ENCODE peak calls at places on chromosomes 7 and 10, in four cellular contexts. V is transverse colon, S is A549, X is right lobe of liver. J is an unnamed sample.

GRCh38 chr10:131178521-131178920 is 133.0 kb downstream of the TCERG1L start:
- DNase-seq in V (no peak), S (no peak), X (no peak), J (peak)

GRCh38 chr10:24822557-24822956 is 98.9 kb upstream of the ARHGAP21 start:
- DNase-seq in V (no peak), S (no peak), X (no peak), J (no peak)

GRCh38 chr10:21355591-21356011 is 169.9 kb downstream of the SKIDA1 start:
- DNase-seq in V (no peak), S (no peak), X (no peak), J (no peak)

GRCh38 chr7:33982425-33982786 is 77.1 kb downstream of the BMPER start:
- DNase-seq in V (no peak), S (peak), X (no peak), J (peak)

GRCh38 chr7:29607889-29608288 is 44.3 kb downstream of the PRR15 start:
- DNase-seq in V (no peak), S (peak), X (no peak), J (no peak)

GRCh38 chr10:17980796-17981195 is 29.1 kb downstream of the SLC39A12 start:
- DNase-seq in V (no peak), S (no peak), X (no peak), J (no peak)

GRCh38 chr7:18558503-18558902 is 63.0 kb downstream of the HDAC9 start:
- DNase-seq in V (no peak), S (no peak), X (no peak), J (no peak)

GRCh38 chr10:16986406-16987128 is 143.0 kb downstream of the CUBN start:
- DNase-seq in V (no peak), S (no peak), X (no peak), J (no peak)

GRCh38 chr7:112726076-112726475 is 64.1 kb downstream of the TMEM168 start:
- DNase-seq in V (no peak), S (no peak), X (no peak), J (no peak)

GRCh38 chr10:1754506-1755177 is 17.3 kb upstream of the ADARB2 start:
- DNase-seq in V (no peak), S (no peak), X (no peak), J (no peak)

GRCh38 chr7:139776486-139777303 is 1.1 kb downstream of the HIPK2 start:
- DNase-seq in V (peak), S (peak), X (peak), J (peak)

GRCh38 chr7:27235387-27236052 is 7.1 kb upstream of the EVX1 start:
- DNase-seq in V (peak), S (peak), X (no peak), J (peak)

GRCh38 chr10:15137636-15138035 is 30.9 kb downstream of the NMT2 start:
- DNase-seq in V (no peak), S (no peak), X (no peak), J (no peak)

GRCh38 chr7:152522551-152522950 is 86.7 kb upstream of the KMT2C start:
- DNase-seq in V (no peak), S (no peak), X (no peak), J (peak)

GRCh38 chr7:23654508-23654907 is 25.5 kb upstream of the FAM221A start:
- DNase-seq in V (peak), S (peak), X (no peak), J (peak)

GRCh38 chr10:126955934-126956711 is 50.9 kb downstream of the DOCK1 start:
- DNase-seq in V (no peak), S (no peak), X (no peak), J (no peak)

GRCh38 chr10:75058142-75058541 is 53.3 kb upstream of the SAMD8 start:
- DNase-seq in V (no peak), S (no peak), X (no peak), J (no peak)

GRCh38 chr7:371779-372545 is 82.0 kb downstream of the FOXL3 start:
- DNase-seq in V (peak), S (peak), X (peak), J (no peak)

GRCh38 chr7:123624527-123625183 is 23.0 kb downstream of the ASB15 start:
- DNase-seq in V (peak), S (peak), X (no peak), J (peak)

GRCh38 chr10:96043895-96044580 is 655 bp downstream of the CCNJ start:
- DNase-seq in V (peak), S (peak), X (peak), J (peak)

GRCh38 chr7:83850037-83850619 is 201.2 kb upstream of the SEMA3E start:
- DNase-seq in V (no peak), S (no peak), X (no peak), J (no peak)

GRCh38 chr7:200704-201103 is 8.3 kb downstream of the FAM20C start:
- DNase-seq in V (no peak), S (no peak), X (no peak), J (no peak)

GRCh38 chr7:73840715-73841379 is 1.5 kb downstream of the METTL27 start:
- DNase-seq in V (no peak), S (no peak), X (no peak), J (no peak)

GRCh38 chr7:43584200-43584586 is 1.3 kb downstream of the STK17A start:
- DNase-seq in V (peak), S (peak), X (peak), J (no peak)

GRCh38 chr7:123797673-123798526 is 47.1 kb upstream of the HYAL4 start:
- DNase-seq in V (no peak), S (peak), X (no peak), J (no peak)

GRCh38 chr10:130202984-130203617 is 66.9 kb downstream of the GLRX3 start:
- DNase-seq in V (no peak), S (no peak), X (no peak), J (no peak)

GRCh38 chr7:50531928-50532327 is 33.3 kb downstream of the DDC start:
- DNase-seq in V (no peak), S (no peak), X (no peak), J (no peak)

GRCh38 chr10:91683976-91684375 is 51.1 kb upstream of the PPP1R3C start:
- DNase-seq in V (no peak), S (peak), X (no peak), J (no peak)

GRCh38 chr7:2904202-2904601 is 60.1 kb upstream of the GNA12 start:
- DNase-seq in V (no peak), S (no peak), X (no peak), J (no peak)

GRCh38 chr7:87128883-87129282 is 23.4 kb upstream of the DMTF1 start:
- DNase-seq in V (no peak), S (no peak), X (no peak), J (no peak)

GRCh38 chr7:43078794-43079193 is 33.7 kb upstream of the HECW1 start:
- DNase-seq in V (no peak), S (no peak), X (no peak), J (no peak)

GRCh38 chr10:6280291-6280690 is 77.6 kb downstream of the PFKFB3 start:
- DNase-seq in V (no peak), S (peak), X (no peak), J (no peak)

GRCh38 chr10:100508691-100509150 is 10.9 kb downstream of the SEC31B start:
- DNase-seq in V (no peak), S (peak), X (no peak), J (peak)
- H3K4me3 ChIP-seq in V (no peak), S (no peak), X (no peak), J (no peak)

GRCh38 chr10:122117475-122117874 is 128.5 kb downstream of the TACC2 start:
- DNase-seq in V (no peak), S (no peak), X (no peak), J (no peak)
- TF ChIP-seq POLR2A in V (no peak), S (no peak), X (no peak), J (no peak)

GRCh38 chr7:30905078-30906012 is 6.3 kb upstream of the AQP1 start:
- DNase-seq in V (peak), S (no peak), X (no peak), J (no peak)
- H3K27ac ChIP-seq in V (peak), S (no peak), X (no peak), J (no peak)

GRCh38 chr7:35727571-35727970 is 32.6 kb upstream of the HERPUD2 start:
- DNase-seq in V (no peak), S (no peak), X (no peak), J (no peak)

GRCh38 chr7:35728412-35729060 is 33.6 kb upstream of the HERPUD2 start:
- DNase-seq in V (no peak), S (no peak), X (no peak), J (no peak)

GRCh38 chr7:35731349-35731748 is 36.4 kb upstream of the HERPUD2 start:
- DNase-seq in V (no peak), S (no peak), X (no peak), J (no peak)

GRCh38 chr7:35729061-35729783 is 34.3 kb upstream of the HERPUD2 start:
- DNase-seq in V (peak), S (no peak), X (no peak), J (no peak)

DNA sequence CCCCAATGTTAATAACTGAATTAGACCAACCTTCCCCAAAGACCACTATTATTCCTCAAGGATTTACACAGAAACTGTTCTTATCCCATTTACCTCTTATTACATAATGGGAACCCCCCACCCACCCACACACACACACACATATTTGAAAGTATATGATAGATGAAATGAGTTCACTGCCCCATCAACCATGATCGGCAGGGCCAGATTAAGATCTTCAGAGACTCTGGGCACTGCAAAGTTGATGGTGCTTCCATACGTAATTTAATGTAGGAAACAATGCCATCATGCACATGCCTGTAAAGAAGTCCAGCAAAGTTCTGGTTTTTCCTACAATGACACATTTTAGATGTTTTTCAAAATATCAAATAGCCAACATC is 35.0 kb upstream of the HERPUD2 start:
- DNase-seq in V (no peak), S (no peak), X (no peak), J (no peak)
- H3K4me3 ChIP-seq in V (no peak), S (no peak), X (no peak), J (no peak)

DNA sequence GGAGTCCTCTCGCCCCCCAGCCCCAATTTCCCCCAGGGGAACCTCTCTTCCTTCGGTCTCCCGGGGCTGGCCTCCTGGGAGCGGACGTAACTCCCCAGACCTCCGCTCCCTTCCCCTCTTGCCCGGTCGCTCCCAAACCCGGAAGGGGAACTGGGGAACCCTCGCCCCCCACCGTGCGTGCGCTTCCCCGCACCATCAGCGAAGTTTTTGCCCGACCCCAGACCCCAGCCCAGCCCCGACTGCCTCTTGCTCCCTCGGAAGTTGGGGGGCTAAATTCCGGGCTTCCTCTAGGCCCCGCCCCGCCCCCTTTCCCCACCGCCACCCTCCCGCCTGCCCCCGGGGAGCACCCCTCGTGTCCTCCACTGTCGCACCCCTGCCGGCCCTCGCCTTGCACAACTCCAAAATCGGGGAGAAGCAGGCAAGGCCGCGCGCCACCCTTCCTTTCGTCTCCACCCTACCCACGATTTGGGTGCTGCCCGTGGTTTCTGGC is 447 bp downstream of the GNB2 start:
- DNase-seq in V (peak), S (no peak), X (peak), J (peak)
- TF ChIP-seq POLR2A in V (peak), S (no peak), X (peak), J (no peak)

DNA sequence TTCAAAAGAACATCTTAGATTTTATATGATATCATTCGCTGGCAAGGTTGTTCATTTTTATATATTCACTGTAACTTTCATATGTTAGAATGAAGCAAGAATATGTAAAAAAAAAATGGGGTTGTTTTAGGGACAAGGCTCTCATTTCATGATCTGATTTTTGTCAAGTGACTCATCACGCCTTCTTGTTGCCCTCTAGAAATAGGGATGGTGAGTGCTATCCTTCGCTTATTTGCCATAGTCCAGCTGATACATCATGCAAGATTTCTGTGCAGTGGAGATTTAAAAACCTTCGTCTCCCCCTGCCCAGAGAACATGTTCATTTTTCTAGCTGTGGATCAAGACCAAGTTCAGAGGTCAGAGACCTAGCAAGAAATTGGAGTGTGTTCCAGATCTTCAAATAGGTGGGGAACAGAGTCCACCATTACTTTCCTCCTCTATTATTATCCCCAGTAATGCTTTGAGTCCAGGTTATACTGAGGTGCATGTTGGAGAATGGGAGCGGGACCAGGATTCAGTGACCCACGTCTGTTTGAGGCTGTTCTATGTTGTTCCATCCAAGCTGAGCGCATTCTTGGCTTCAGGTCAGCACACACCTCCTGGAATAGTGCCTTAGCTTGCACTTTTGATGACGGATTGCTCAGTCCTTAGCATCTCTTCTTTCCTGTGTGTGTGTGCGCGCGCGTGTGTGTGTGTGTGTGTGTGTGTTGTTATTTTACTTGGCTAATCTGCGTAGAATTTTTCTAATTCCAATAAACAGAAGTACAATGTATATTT is 13.7 kb upstream of the CELF2 start:
- DNase-seq in V (no peak), S (no peak), X (no peak), J (no peak)
- H3K27ac ChIP-seq in V (no peak), S (no peak), X (no peak), J (no peak)

GRCh38 chr10:114393482-114393881 is 10.8 kb downstream of the AFAP1L2 start:
- DNase-seq in V (no peak), S (no peak), X (no peak), J (no peak)
- H3K4me3 ChIP-seq in V (no peak), S (no peak), X (no peak), J (no peak)

GRCh38 chr10:23396695-23397094 is 42.2 kb upstream of the OTUD1 start:
- DNase-seq in V (no peak), S (no peak), X (no peak), J (no peak)
- TF ChIP-seq POLR2A in V (no peak), S (no peak), X (no peak), J (no peak)